ENCODE peak calls at places on chromosomes 2 and 18, in six cellular contexts. One of them, this sample, is unnamed.

GRCh38 chr2:132703396-132703795 is 33.4 kb upstream of the LYPD1 start:
- DNase-seq in ovary: no peak
- DNase-seq in aorta: no peak
- DNase-seq in CD8-positive, alpha-beta memory T cell: no peak
- DNase-seq in sigmoid colon: no peak
- DNase-seq in right cardiac atrium: no peak
- DNase-seq in this sample: no peak

GRCh38 chr2:204104821-204105220 is 168.3 kb downstream of the ICOS start:
- DNase-seq in CD8-positive, alpha-beta memory T cell: no peak
- DNase-seq in sigmoid colon: no peak
- DNase-seq in right cardiac atrium: no peak
- DNase-seq in aorta: no peak
- DNase-seq in ovary: no peak
- DNase-seq in this sample: no peak

GRCh38 chr2:239727182-239727775 is 297.9 kb downstream of the NDUFA10 start:
- DNase-seq in ovary: no peak
- DNase-seq in aorta: peak; percentile 38
- DNase-seq in right cardiac atrium: no peak
- DNase-seq in sigmoid colon: peak; percentile 50
- DNase-seq in CD8-positive, alpha-beta memory T cell: no peak
- DNase-seq in this sample: no peak

GRCh38 chr18:62952807-62953206 is 237.5 kb downstream of the PHLPP1 start:
- DNase-seq in CD8-positive, alpha-beta memory T cell: no peak
- DNase-seq in right cardiac atrium: no peak
- DNase-seq in aorta: no peak
- DNase-seq in sigmoid colon: no peak
- DNase-seq in ovary: no peak
- DNase-seq in this sample: no peak

GRCh38 chr18:23277399-23277798 is 142.1 kb downstream of the CABLES1 start:
- DNase-seq in ovary: no peak
- DNase-seq in sigmoid colon: no peak
- DNase-seq in right cardiac atrium: no peak
- DNase-seq in aorta: no peak
- DNase-seq in CD8-positive, alpha-beta memory T cell: no peak
- DNase-seq in this sample: no peak

GRCh38 chr2:30276455-30276911 is 45.1 kb downstream of the LBH start:
- DNase-seq in ovary: no peak
- DNase-seq in right cardiac atrium: no peak
- DNase-seq in sigmoid colon: no peak
- DNase-seq in aorta: no peak
- DNase-seq in CD8-positive, alpha-beta memory T cell: no peak
- DNase-seq in this sample: no peak

GRCh38 chr2:216188268-216188850 is 79.2 kb downstream of the XRCC5 start:
- DNase-seq in CD8-positive, alpha-beta memory T cell: no peak
- DNase-seq in ovary: no peak
- DNase-seq in right cardiac atrium: no peak
- DNase-seq in aorta: no peak
- DNase-seq in sigmoid colon: no peak
- DNase-seq in this sample: no peak

GRCh38 chr2:236664131-236664530 is 94.5 kb downstream of the ACKR3 start:
- DNase-seq in aorta: no peak
- DNase-seq in ovary: no peak
- DNase-seq in sigmoid colon: no peak
- DNase-seq in CD8-positive, alpha-beta memory T cell: no peak
- DNase-seq in right cardiac atrium: no peak
- DNase-seq in this sample: no peak

GRCh38 chr18:74082476-74083070 is 65.1 kb downstream of the FBXO15 start:
- DNase-seq in ovary: no peak
- DNase-seq in CD8-positive, alpha-beta memory T cell: peak; percentile 8
- DNase-seq in aorta: peak; percentile 56
- DNase-seq in sigmoid colon: no peak
- DNase-seq in right cardiac atrium: peak; percentile 62
- DNase-seq in this sample: peak; percentile 90

GRCh38 chr18:79780547-79780946 is 17.2 kb upstream of the KCNG2 start:
- DNase-seq in aorta: peak; percentile 9
- DNase-seq in CD8-positive, alpha-beta memory T cell: no peak
- DNase-seq in sigmoid colon: peak; percentile 30
- DNase-seq in right cardiac atrium: no peak
- DNase-seq in ovary: no peak
- DNase-seq in this sample: peak; percentile 43

GRCh38 chr2:122929347-122929746 is 1095.7 kb upstream of the CNTNAP5 start:
- DNase-seq in CD8-positive, alpha-beta memory T cell: no peak
- DNase-seq in right cardiac atrium: no peak
- DNase-seq in sigmoid colon: no peak
- DNase-seq in aorta: no peak
- DNase-seq in ovary: no peak
- DNase-seq in this sample: no peak

GRCh38 chr18:37390687-37391086 is 174.9 kb downstream of the CELF4 start:
- DNase-seq in aorta: no peak
- DNase-seq in sigmoid colon: no peak
- DNase-seq in right cardiac atrium: no peak
- DNase-seq in CD8-positive, alpha-beta memory T cell: no peak
- DNase-seq in ovary: no peak
- DNase-seq in this sample: peak; percentile 54

GRCh38 chr2:104849036-104849551 is 4.8 kb upstream of the POU3F3 start:
- DNase-seq in aorta: no peak
- DNase-seq in CD8-positive, alpha-beta memory T cell: no peak
- DNase-seq in sigmoid colon: no peak
- DNase-seq in right cardiac atrium: no peak
- DNase-seq in ovary: no peak
- DNase-seq in this sample: no peak
- H3K4me1 ChIP-seq in aorta: no peaks in the 10 kb centered on the region
- H3K4me1 ChIP-seq in CD8-positive, alpha-beta memory T cell: peaks cover 3% of the 10 kb centered on the region
- H3K4me1 ChIP-seq in sigmoid colon: peaks cover 36% of the 10 kb centered on the region
- H3K4me1 ChIP-seq in right cardiac atrium: peaks cover 3% of the 10 kb centered on the region
- H3K4me1 ChIP-seq in ovary: peaks cover 7% of the 10 kb centered on the region
- H3K4me1 ChIP-seq in this sample: peaks cover 44% of the 10 kb centered on the region

DNA sequence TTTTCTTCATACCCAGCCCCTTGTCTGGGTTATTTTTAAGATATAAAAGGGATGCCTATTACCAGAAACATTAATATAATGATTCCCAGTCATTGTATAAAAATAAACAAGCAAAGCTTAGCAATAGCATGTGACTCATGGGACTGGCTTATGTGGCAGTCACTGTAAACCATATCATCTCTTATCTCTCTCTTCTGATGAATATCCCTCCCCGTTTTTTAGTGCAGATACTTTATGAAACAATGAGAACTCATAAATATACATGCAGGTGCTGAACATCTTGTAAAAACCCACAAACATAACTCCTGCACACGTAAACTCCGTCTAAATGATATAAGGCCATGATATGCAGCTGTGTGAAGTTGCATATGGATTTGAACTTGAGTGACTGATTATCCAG is 154.9 kb downstream of the MGAT5 start:
- DNase-seq in aorta: no peak
- DNase-seq in sigmoid colon: no peak
- DNase-seq in ovary: no peak
- DNase-seq in right cardiac atrium: no peak
- DNase-seq in CD8-positive, alpha-beta memory T cell: no peak
- DNase-seq in this sample: no peak
- H3K27ac ChIP-seq in aorta: no peak overlapping the region
- H3K27ac ChIP-seq in sigmoid colon: no peak overlapping the region
- H3K27ac ChIP-seq in ovary: no peak overlapping the region
- H3K27ac ChIP-seq in right cardiac atrium: no peak overlapping the region
- H3K27ac ChIP-seq in CD8-positive, alpha-beta memory T cell: no peak overlapping the region
- H3K27ac ChIP-seq in this sample: no peak overlapping the region

GRCh38 chr18:61901334-61901986 is 8.7 kb upstream of the RNF152 start:
- DNase-seq in right cardiac atrium: no peak
- DNase-seq in CD8-positive, alpha-beta memory T cell: no peak
- DNase-seq in ovary: peak; percentile 37
- DNase-seq in sigmoid colon: no peak
- DNase-seq in aorta: no peak
- DNase-seq in this sample: no peak
- H3K4me3 ChIP-seq in right cardiac atrium: no peak overlapping the region
- H3K4me3 ChIP-seq in CD8-positive, alpha-beta memory T cell: no peak overlapping the region
- H3K4me3 ChIP-seq in ovary: no peak overlapping the region
- H3K4me3 ChIP-seq in sigmoid colon: no peak overlapping the region
- H3K4me3 ChIP-seq in aorta: no peak overlapping the region
- H3K4me3 ChIP-seq in this sample: no peak overlapping the region

DNA sequence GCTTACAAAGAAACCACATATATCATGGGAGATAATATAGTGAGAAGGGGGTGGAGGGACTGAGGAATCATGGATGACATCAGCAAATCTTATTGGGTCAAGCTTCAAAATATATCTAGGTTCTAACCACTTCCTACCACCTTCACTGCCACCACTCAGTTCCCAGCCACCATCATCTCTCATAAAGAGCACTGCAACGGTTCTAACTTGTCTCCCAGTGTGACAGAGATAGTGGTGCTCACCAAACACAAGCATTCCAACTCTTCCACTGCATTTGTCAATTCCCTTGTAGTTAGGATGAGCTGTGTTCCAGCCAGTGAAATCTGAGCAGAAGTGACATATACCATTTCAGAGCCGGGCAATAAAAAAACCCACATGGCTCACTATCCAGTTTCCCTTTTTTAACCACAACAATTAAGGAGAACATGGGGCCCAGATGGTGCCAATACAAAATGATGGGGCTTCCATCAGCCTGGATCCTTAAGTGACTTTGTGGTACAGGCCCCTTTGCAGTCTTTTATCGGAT is 318.1 kb downstream of the NBAS start:
- DNase-seq in right cardiac atrium: no peak
- DNase-seq in aorta: no peak
- DNase-seq in ovary: no peak
- DNase-seq in CD8-positive, alpha-beta memory T cell: no peak
- DNase-seq in sigmoid colon: no peak
- DNase-seq in this sample: no peak
- H3K4me1 ChIP-seq in right cardiac atrium: no peaks in the 10 kb centered on the region
- H3K4me1 ChIP-seq in aorta: no peaks in the 10 kb centered on the region
- H3K4me1 ChIP-seq in ovary: no peaks in the 10 kb centered on the region
- H3K4me1 ChIP-seq in CD8-positive, alpha-beta memory T cell: no peaks in the 10 kb centered on the region
- H3K4me1 ChIP-seq in sigmoid colon: peaks cover 4% of the 10 kb centered on the region
- H3K4me1 ChIP-seq in this sample: no peaks in the 10 kb centered on the region

GRCh38 chr2:218017211-218018053 is 14.6 kb upstream of the TNS1 start:
- DNase-seq in right cardiac atrium: peak; percentile 80
- DNase-seq in ovary: peak; percentile 52
- DNase-seq in aorta: peak; percentile 69
- DNase-seq in sigmoid colon: no peak
- DNase-seq in CD8-positive, alpha-beta memory T cell: no peak
- DNase-seq in this sample: peak; percentile 51

GRCh38 chr2:218016810-218017209 is 14.0 kb upstream of the TNS1 start:
- DNase-seq in CD8-positive, alpha-beta memory T cell: no peak
- DNase-seq in right cardiac atrium: no peak
- DNase-seq in sigmoid colon: no peak
- DNase-seq in aorta: peak; percentile 26
- DNase-seq in ovary: no peak
- DNase-seq in this sample: no peak

GRCh38 chr2:218013289-218013688 is 10.5 kb upstream of the TNS1 start:
- DNase-seq in ovary: no peak
- DNase-seq in sigmoid colon: no peak
- DNase-seq in CD8-positive, alpha-beta memory T cell: no peak
- DNase-seq in aorta: no peak
- DNase-seq in right cardiac atrium: peak; percentile 23
- DNase-seq in this sample: no peak

GRCh38 chr2:218014706-218015685 is 12.2 kb upstream of the TNS1 start:
- DNase-seq in CD8-positive, alpha-beta memory T cell: no peak
- DNase-seq in aorta: no peak
- DNase-seq in right cardiac atrium: peak; percentile 12
- DNase-seq in ovary: no peak
- DNase-seq in sigmoid colon: no peak
- DNase-seq in this sample: no peak

GRCh38 chr2:218015831-218016521 is 13.2 kb upstream of the TNS1 start:
- DNase-seq in ovary: no peak
- DNase-seq in CD8-positive, alpha-beta memory T cell: no peak
- DNase-seq in aorta: peak; percentile 27
- DNase-seq in right cardiac atrium: peak; percentile 58
- DNase-seq in sigmoid colon: no peak
- DNase-seq in this sample: no peak
- H3K27ac ChIP-seq in ovary: no peak overlapping the region
- H3K27ac ChIP-seq in CD8-positive, alpha-beta memory T cell: no peak overlapping the region
- H3K27ac ChIP-seq in aorta: no peak overlapping the region
- H3K27ac ChIP-seq in right cardiac atrium: no peak overlapping the region
- H3K27ac ChIP-seq in sigmoid colon: no peak overlapping the region
- H3K27ac ChIP-seq in this sample: no peak overlapping the region

DNA sequence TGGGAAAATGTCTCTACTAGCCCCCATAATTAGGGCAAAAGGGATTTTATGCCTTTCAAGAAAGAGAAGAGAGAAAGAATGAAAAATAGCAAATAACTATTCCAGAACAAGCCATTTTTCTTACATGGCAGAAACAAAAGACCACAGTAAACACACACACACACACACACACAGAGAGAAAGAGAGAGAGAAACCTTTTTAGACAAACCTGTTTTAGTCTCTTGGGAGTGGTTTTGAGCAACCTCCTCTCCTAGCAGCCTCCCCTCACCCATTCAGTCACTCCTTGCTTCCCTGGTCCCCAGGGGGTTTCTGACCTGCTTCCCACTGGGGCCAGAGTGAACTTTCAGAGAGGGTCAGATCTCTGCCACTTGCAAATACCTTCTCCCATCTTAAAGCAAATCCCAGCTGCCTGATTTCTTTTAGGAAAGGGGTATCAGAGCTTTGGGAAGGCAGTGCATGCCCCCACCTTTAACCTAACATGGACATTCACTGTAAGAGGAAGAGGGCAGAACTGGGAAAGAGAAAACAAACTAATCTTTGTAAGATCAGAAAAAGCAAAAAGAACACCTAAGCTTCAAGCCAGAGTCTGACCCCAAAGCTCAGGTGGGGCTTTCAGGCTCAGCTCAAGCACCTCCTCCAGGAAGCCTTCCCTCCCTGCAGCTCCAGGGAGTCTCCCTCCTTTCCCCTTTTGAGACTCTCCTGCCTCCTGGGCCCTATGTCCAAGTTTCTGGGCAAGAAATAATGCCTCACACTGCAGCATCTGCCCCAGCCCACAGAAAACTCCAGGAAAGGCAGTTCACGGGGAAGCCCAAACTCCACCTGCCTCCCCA is 2.8 kb downstream of the SDC1 start:
- DNase-seq in sigmoid colon: no peak
- DNase-seq in aorta: no peak
- DNase-seq in right cardiac atrium: no peak
- DNase-seq in ovary: no peak
- DNase-seq in CD8-positive, alpha-beta memory T cell: no peak
- DNase-seq in this sample: no peak
- H3K4me3 ChIP-seq in sigmoid colon: no peak overlapping the region
- H3K4me3 ChIP-seq in aorta: no peak overlapping the region
- H3K4me3 ChIP-seq in right cardiac atrium: no peak overlapping the region
- H3K4me3 ChIP-seq in ovary: no peak overlapping the region
- H3K4me3 ChIP-seq in CD8-positive, alpha-beta memory T cell: no peak overlapping the region
- H3K4me3 ChIP-seq in this sample: no peak overlapping the region

This sample was measured in spleen.